ENCODE peak calls at places on chromosomes 5 and 9, in four cellular contexts. N, W, D and X are unnamed samples.

GRCh38 chr9:93669116-93669957 is 93.0 kb downstream of the PHF2 start:
- DNase-seq in W (no peak), D (peak; percentile 68), N (peak; percentile 6), X (no peak)

GRCh38 chr9:79572032-79572890 is 496 bp downstream of the TLE4 start:
- DNase-seq in N (peak; percentile 70), W (peak; percentile 40), D (peak; percentile 87), X (no peak)

GRCh38 chr5:164362835-164363234 is 857.4 kb downstream of the MAT2B start:
- DNase-seq in D (no peak), W (no peak), N (no peak), X (no peak)

GRCh38 chr5:9519537-9519936 is 26.3 kb downstream of the SEMA5A start:
- DNase-seq in W (peak; percentile 28), D (no peak), N (no peak), X (no peak)

GRCh38 chr9:27528278-27528885 is 1.2 kb downstream of the MOB3B start:
- DNase-seq in D (peak; percentile 93), W (peak; percentile 21), N (peak; percentile 92), X (no peak)

GRCh38 chr5:143536364-143536763 is 132.9 kb upstream of the NR3C1 start:
- DNase-seq in D (peak; percentile 74), W (peak; percentile 99), N (no peak), X (no peak)

GRCh38 chr5:82068723-82069122 is 96.9 kb downstream of the ATG10 start:
- DNase-seq in N (no peak), D (no peak), W (no peak), X (no peak)

GRCh38 chr5:173707392-173707791 is 90.9 kb upstream of the BOD1 start:
- DNase-seq in W (peak; percentile 44), N (no peak), D (peak; percentile 83), X (no peak)

GRCh38 chr9:120742951-120743416 is 28.7 kb upstream of the MEGF9 start:
- DNase-seq in N (no peak), D (no peak), W (peak; percentile 35), X (no peak)

GRCh38 chr5:135709998-135710670 is 124.3 kb upstream of the SLC25A48 start:
- DNase-seq in D (no peak), N (no peak), W (no peak), X (no peak)

GRCh38 chr5:39219433-39219832 is at the start of gene FYB1:
- DNase-seq in W (no peak), D (no peak), N (no peak), X (no peak)

GRCh38 chr5:170431571-170431970 is 42.4 kb upstream of the KCNMB1 start:
- DNase-seq in W (no peak), N (no peak), D (no peak), X (no peak)

GRCh38 chr5:38883842-38884241 is 38.0 kb downstream of the OSMR start:
- DNase-seq in D (no peak), N (no peak), W (no peak), X (no peak)

GRCh38 chr9:133690111-133690561 is 48.0 kb downstream of the SARDH start:
- DNase-seq in N (peak; percentile 7), W (peak; percentile 16), D (peak; percentile 68), X (no peak)

GRCh38 chr5:58274199-58274598 is 185.7 kb downstream of the PLK2 start:
- DNase-seq in N (no peak), W (no peak), D (no peak), X (no peak)

GRCh38 chr5:138639326-138639725 is 64.1 kb upstream of the HSPA9 start:
- DNase-seq in D (no peak), W (no peak), N (no peak), X (no peak)

GRCh38 chr9:124037790-124038189 is 26.2 kb downstream of the LHX2 start:
- DNase-seq in D (no peak), N (no peak), W (no peak), X (no peak)

GRCh38 chr9:124602204-124602603 is 95.0 kb upstream of the NR5A1 start:
- DNase-seq in N (no peak), D (no peak), W (peak; percentile 57), X (no peak)

GRCh38 chr5:102106599-102106998 is 189.5 kb downstream of the SLCO4C1 start:
- DNase-seq in D (no peak), N (no peak), W (no peak), X (no peak)

GRCh38 chr5:131563434-131564228 is 71.4 kb downstream of the RAPGEF6 start:
- DNase-seq in D (no peak), N (no peak), W (no peak), X (no peak)

GRCh38 chr5:6827815-6828214 is 114.6 kb downstream of the TENT4A start:
- DNase-seq in W (no peak), N (no peak), D (no peak), X (no peak)

GRCh38 chr5:40736103-40736875 is 19.5 kb downstream of the TTC33 start:
- DNase-seq in W (peak; percentile 74), D (no peak), N (no peak), X (no peak)

GRCh38 chr5:40733842-40734563 is 21.8 kb downstream of the TTC33 start:
- DNase-seq in W (no peak), N (no peak), D (no peak), X (no peak)

GRCh38 chr5:40733439-40733838 is 22.3 kb downstream of the TTC33 start:
- DNase-seq in N (no peak), W (no peak), D (no peak), X (no peak)

GRCh38 chr5:40735609-40736008 is 20.2 kb downstream of the TTC33 start:
- DNase-seq in D (no peak), W (no peak), N (no peak), X (no peak)

DNA sequence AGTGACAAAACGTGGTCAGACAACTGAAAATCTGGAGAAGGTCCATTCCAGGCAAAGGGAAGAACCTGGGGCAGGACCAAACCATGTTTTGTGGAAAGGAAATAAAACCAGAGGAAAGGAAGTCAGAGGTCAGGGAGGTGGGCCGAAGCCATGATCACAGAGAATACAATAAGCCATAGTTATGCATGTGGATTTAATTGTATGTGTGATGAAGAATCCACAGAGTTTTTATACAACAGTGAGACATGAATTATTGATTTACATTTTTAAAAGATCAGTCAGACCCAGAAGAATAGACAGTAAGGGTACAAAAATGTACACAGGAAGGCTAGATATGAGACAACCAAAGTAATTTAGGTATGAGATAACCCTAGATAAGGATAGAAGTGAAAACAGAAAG is 20.8 kb downstream of the TTC33 start:
- DNase-seq in D (no peak), W (peak; percentile 74), N (no peak), X (no peak)
- H3K4me1 ChIP-seq in D (peaks cover 2% of the 10 kb centered on the region), W (peaks cover 14% of the 10 kb centered on the region), N (peaks cover 36% of the 10 kb centered on the region), X (no peaks in the 10 kb centered on the region)

GRCh38 chr5:145975361-145976066 is 39.1 kb downstream of the SH3RF2 start:
- DNase-seq in D (no peak), W (peak; percentile 89), N (no peak), X (no peak)
- H3K4me1 ChIP-seq in D (peaks cover 7% of the 10 kb centered on the region), W (peaks cover 4% of the 10 kb centered on the region), N (peaks cover 35% of the 10 kb centered on the region), X (no peaks in the 10 kb centered on the region)

GRCh38 chr5:78640622-78641021 is 8.0 kb downstream of the LHFPL2 start:
- DNase-seq in D (no peak), N (no peak), W (peak; percentile 41), X (no peak)
- H3K4me1 ChIP-seq in D (peaks cover 4% of the 10 kb centered on the region), N (peaks cover 17% of the 10 kb centered on the region), W (peaks cover 28% of the 10 kb centered on the region), X (peaks cover 5% of the 10 kb centered on the region)

GRCh38 chr9:33320230-33320567 is 29.9 kb downstream of the NFX1 start:
- DNase-seq in D (no peak), W (no peak), N (no peak), X (no peak)
- H3K4me1 ChIP-seq in D (no peaks in the 10 kb centered on the region), W (peaks cover 24% of the 10 kb centered on the region), N (no peaks in the 10 kb centered on the region), X (no peaks in the 10 kb centered on the region)

GRCh38 chr5:139751236-139751635 is 44.4 kb upstream of the PSD2 start:
- DNase-seq in W (no peak), D (no peak), N (no peak), X (no peak)

GRCh38 chr5:139748505-139748826 is 47.1 kb upstream of the PSD2 start:
- DNase-seq in N (no peak), D (no peak), W (no peak), X (no peak)

GRCh38 chr5:139749242-139749641 is 46.4 kb upstream of the PSD2 start:
- DNase-seq in N (no peak), W (no peak), D (no peak), X (no peak)

GRCh38 chr5:139755892-139756671 is 39.5 kb upstream of the PSD2 start:
- DNase-seq in W (no peak), N (no peak), D (no peak), X (no peak)

DNA sequence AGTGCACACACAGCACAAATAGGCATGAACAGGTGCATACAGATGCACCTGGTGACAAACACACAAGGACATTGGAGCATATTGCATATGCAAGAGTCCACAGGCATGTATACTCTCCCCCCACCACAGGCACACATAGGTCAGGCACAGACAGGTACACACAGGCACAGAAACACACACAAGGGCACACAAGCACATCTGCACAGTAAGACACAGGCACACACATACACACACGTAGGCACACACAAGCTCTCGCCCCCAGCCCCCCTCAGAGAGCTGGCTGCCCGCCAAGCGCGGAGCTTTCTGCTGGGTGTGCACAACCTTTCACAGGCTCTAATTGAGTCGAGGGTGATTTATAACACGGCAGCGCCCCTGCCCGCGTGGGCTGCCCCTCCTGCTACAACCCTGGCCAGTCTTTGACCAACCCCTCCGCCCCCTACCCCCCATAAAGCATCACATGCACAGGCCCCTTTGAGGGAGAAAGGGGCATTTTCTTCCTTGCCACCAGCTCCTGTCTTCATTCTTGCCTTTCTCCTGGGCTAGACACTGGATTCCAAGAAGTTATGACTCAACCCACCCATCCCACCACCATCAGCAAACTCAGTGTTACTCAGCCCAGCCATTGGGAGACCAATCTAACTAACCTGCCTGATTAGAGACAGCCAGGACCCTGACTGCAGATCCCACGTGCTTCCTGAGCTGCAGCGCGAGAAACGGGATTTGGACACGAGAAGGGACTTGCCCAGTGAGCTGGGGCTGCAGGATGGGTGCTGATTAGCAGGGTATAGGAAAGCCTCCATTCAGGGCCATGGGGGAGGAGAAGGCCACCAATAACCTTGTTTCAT is 42.9 kb upstream of the PSD2 start:
- DNase-seq in W (peak; percentile 73), D (no peak), N (no peak), X (no peak)
- H3K4me1 ChIP-seq in W (peaks cover 9% of the 10 kb centered on the region), D (no peaks in the 10 kb centered on the region), N (peaks cover 5% of the 10 kb centered on the region), X (peaks cover 2% of the 10 kb centered on the region)

GRCh38 chr9:113616116-113616515 is 152.6 kb downstream of the RGS3 start:
- DNase-seq in D (peak; percentile 73), W (no peak), N (no peak), X (no peak)
- H3K4me1 ChIP-seq in D (no peaks in the 10 kb centered on the region), W (peaks cover 30% of the 10 kb centered on the region), N (no peaks in the 10 kb centered on the region), X (peaks cover 3% of the 10 kb centered on the region)

DNA sequence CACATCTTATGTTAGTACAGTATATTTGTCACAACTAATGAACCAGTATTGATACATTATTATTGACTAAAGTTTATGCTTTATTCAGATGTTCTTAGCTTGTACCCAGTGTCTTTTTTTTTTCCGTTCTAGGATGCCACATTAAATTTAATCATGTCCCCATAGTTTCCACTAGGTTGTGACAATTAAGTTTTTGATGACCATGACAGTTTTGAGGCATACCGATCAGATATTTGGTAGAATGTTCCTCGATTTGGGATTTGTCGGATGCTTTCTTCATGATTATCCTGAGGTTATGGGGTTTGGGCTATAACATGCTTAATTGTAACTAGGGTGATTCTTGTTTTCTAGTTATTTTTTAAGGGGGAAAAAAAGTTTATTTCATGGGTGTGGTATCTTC is 22.6 kb downstream of the PRRC2B start:
- DNase-seq in N (no peak), W (no peak), D (no peak), X (no peak)
- H3K4me1 ChIP-seq in N (peaks cover 36% of the 10 kb centered on the region), W (peaks cover 34% of the 10 kb centered on the region), D (peaks cover 1% of the 10 kb centered on the region), X (peaks cover 17% of the 10 kb centered on the region)